ENCODE peak calls at places on chromosome 4, in nine cellular contexts. K is GM20000; L is pons; R is renal cortical epithelial cell; T is A172; S is glutamatergic neuron; C is CD8-positive, alpha-beta T cell; H is MG63; Y is stimulated activated CD8-positive, alpha-beta memory T cell treated with anti-CD3 and anti-CD28 coated beads, Interleukin-15, amount 100 ng/mL, for 48 hours. D is an unnamed sample.

GRCh38 chr4:87555751-87556619 is 26.8 kb upstream of the SPARCL1 start:
- DNase-seq in H (peak), S (no peak), T (peak), C (no peak), K (no peak), Y (no peak), R (peak), L (peak), D (no peak)

GRCh38 chr4:112848931-112849330 is 200.5 kb upstream of the ANK2 start:
- DNase-seq in H (no peak), L (no peak), R (no peak), T (no peak), S (no peak), Y (no peak), C (no peak), K (no peak), D (no peak)

GRCh38 chr4:170497729-170498128 is 408.0 kb upstream of the AADAT start:
- DNase-seq in C (no peak), R (no peak), H (no peak), S (no peak), L (no peak), K (no peak), Y (no peak), T (peak), D (no peak)

GRCh38 chr4:169024762-169025161 is 14.7 kb upstream of the CBR4 start:
- DNase-seq in Y (no peak), C (no peak), S (no peak), K (peak), H (no peak), T (peak), R (peak), L (peak), D (no peak)

GRCh38 chr4:8639777-8640720 is 47.5 kb downstream of the CPZ start:
- DNase-seq in Y (no peak), K (no peak), H (no peak), S (no peak), R (no peak), T (no peak), C (no peak), L (no peak), D (no peak)

GRCh38 chr4:3177905-3178304 is 71.1 kb upstream of the MSANTD1 start:
- DNase-seq in T (no peak), C (no peak), L (no peak), R (no peak), S (no peak), H (no peak), Y (no peak), K (no peak), D (no peak)

GRCh38 chr4:37243722-37244582 is 591 bp upstream of the NWD2 start:
- DNase-seq in R (no peak), Y (no peak), L (no peak), C (no peak), T (no peak), K (peak), S (peak), H (no peak), D (no peak)

GRCh38 chr4:93791570-93792195 is 36.9 kb upstream of the ATOH1 start:
- DNase-seq in Y (no peak), S (peak), R (peak), L (peak), K (peak), C (no peak), H (no peak), T (peak), D (no peak)

GRCh38 chr4:152045781-152046571 is 285.2 kb upstream of the GATB start:
- DNase-seq in L (no peak), K (peak), T (no peak), C (no peak), S (peak), H (no peak), Y (no peak), R (peak), D (no peak)

GRCh38 chr4:40553995-40554394 is 75.7 kb downstream of the RBM47 start:
- DNase-seq in H (no peak), T (no peak), Y (no peak), K (no peak), C (no peak), L (peak), R (no peak), S (no peak), D (no peak)

GRCh38 chr4:40180356-40180755 is 16.5 kb upstream of the RHOH start:
- DNase-seq in K (no peak), S (no peak), T (peak), R (peak), H (no peak), Y (no peak), C (no peak), L (no peak), D (no peak)

GRCh38 chr4:127852661-127853060 is 28.0 kb upstream of the PLK4 start:
- DNase-seq in C (no peak), S (no peak), R (no peak), T (no peak), L (no peak), H (no peak), K (no peak), Y (no peak), D (no peak)

GRCh38 chr4:37936889-37937498 is 23.2 kb upstream of the PTTG2 start:
- DNase-seq in L (peak), K (no peak), T (no peak), S (no peak), Y (no peak), H (no peak), R (no peak), C (no peak), D (no peak)

GRCh38 chr4:139876328-139876941 is 210.8 kb downstream of the MGST2 start:
- DNase-seq in Y (no peak), K (no peak), C (no peak), H (no peak), L (peak), R (no peak), S (no peak), T (no peak), D (no peak)

GRCh38 chr4:157004279-157005161 is 32.9 kb upstream of the PDGFC start:
- DNase-seq in T (no peak), C (no peak), L (no peak), Y (no peak), S (no peak), H (no peak), R (peak), K (no peak), D (no peak)

GRCh38 chr4:6658635-6659075 is 18.2 kb downstream of the MRFAP1 start:
- DNase-seq in K (peak), L (no peak), H (peak), R (no peak), Y (peak), T (no peak), S (peak), C (peak), D (peak)

GRCh38 chr4:72484991-72485390 is 84.0 kb downstream of the ADAMTS3 start:
- DNase-seq in L (no peak), K (no peak), T (no peak), Y (no peak), R (no peak), S (no peak), C (no peak), H (no peak), D (no peak)

GRCh38 chr4:113758361-113758760 is 3.2 kb downstream of the CAMK2D start:
- DNase-seq in R (peak), C (no peak), T (peak), H (no peak), S (no peak), K (no peak), L (no peak), Y (no peak), D (no peak)

GRCh38 chr4:167966161-167966560 is 126.2 kb upstream of the ANXA10 start:
- DNase-seq in R (peak), T (peak), H (no peak), Y (no peak), C (no peak), K (no peak), L (no peak), S (no peak), D (no peak)

GRCh38 chr4:188242041-188242440 is 102.8 kb downstream of the TRIML1 start:
- DNase-seq in C (no peak), L (no peak), K (no peak), Y (no peak), S (no peak), T (no peak), R (no peak), H (no peak), D (no peak)

GRCh38 chr4:169677150-169677732 is 56.9 kb downstream of the CLCN3 start:
- DNase-seq in C (no peak), K (no peak), H (no peak), Y (no peak), S (no peak), T (no peak), R (no peak), L (no peak), D (no peak)

GRCh38 chr4:1792832-1793495 is at the start of gene FGFR3:
- DNase-seq in C (peak), S (no peak), Y (no peak), T (no peak), K (peak), L (no peak), H (peak), R (no peak), D (peak)

GRCh38 chr4:119207051-119207450 is 5.5 kb upstream of the USP53 start:
- DNase-seq in C (no peak), H (no peak), R (no peak), S (no peak), K (no peak), Y (no peak), T (peak), L (no peak), D (no peak)

GRCh38 chr4:8241895-8242696 is 27.5 kb upstream of the HTRA3 start:
- DNase-seq in H (peak), S (peak), K (peak), C (peak), T (peak), Y (peak), R (peak), L (peak), D (peak)

GRCh38 chr4:105369988-105370387 is 103.9 kb downstream of the PPA2 start:
- DNase-seq in L (no peak), S (no peak), H (no peak), C (no peak), T (no peak), K (no peak), Y (no peak), R (no peak), D (no peak)

GRCh38 chr4:185209031-185209851 is at the start of gene SNX25:
- DNase-seq in Y (peak), H (peak), S (peak), T (peak), C (peak), L (peak), K (peak), R (peak), D (peak)

GRCh38 chr4:6984611-6985115 is 58.5 kb upstream of the TADA2B start:
- DNase-seq in L (no peak), K (no peak), C (no peak), S (peak), T (no peak), H (no peak), Y (no peak), R (no peak), D (no peak)

D was measured in T-helper 9 cell.